ENCODE peak calls at places on chromosomes 5 and 9, in nine cellular contexts. H is astrocyte; I is NCI-H460; L is nucleus accumbens; X is GM12865; W is endothelial cell; E is foreskin fibroblast; K is LoVo; C is activated CD8-positive, alpha-beta memory T cell treated with anti-CD3 and anti-CD28 coated beads, Interleukin-2, amount 50 U/mL, for 4 hours. N is an unnamed sample.
A peak's percentile ranks its signal among the peaks of the same experiment; 100 is the strongest.

GRCh38 chr5:60843693-60844428 is at the start of gene ELOVL7:
- DNase-seq in K (peak; percentile 94), I (peak; percentile 31), X (peak; percentile 83), L (peak; percentile 68), E (peak; percentile 72), H (peak; percentile 25), C (peak; percentile 19), W (peak; percentile 64), N (no peak)

GRCh38 chr5:1769017-1769640 is 30.5 kb downstream of the MRPL36 start:
- DNase-seq in X (no peak), C (no peak), H (no peak), L (no peak), E (no peak), I (no peak), K (no peak), W (no peak), N (no peak)

GRCh38 chr5:145246961-145247744 is 588.0 kb downstream of the PRELID2 start:
- DNase-seq in W (no peak), I (no peak), X (no peak), E (peak; percentile 78), C (no peak), L (no peak), H (no peak), K (no peak), N (peak; percentile 5)

GRCh38 chr5:169408166-169408565 is 107.2 kb upstream of the SLIT3 start:
- DNase-seq in C (no peak), X (no peak), L (no peak), E (no peak), W (no peak), H (no peak), I (no peak), K (no peak), N (no peak)

GRCh38 chr9:111740739-111741138 is 54.0 kb downstream of the SHOC1 start:
- DNase-seq in K (no peak), X (no peak), L (no peak), C (no peak), W (no peak), E (no peak), I (no peak), H (no peak), N (no peak)

GRCh38 chr5:116525680-116526079 is 48.9 kb downstream of the SEMA6A start:
- DNase-seq in X (no peak), W (no peak), H (no peak), K (no peak), L (no peak), C (no peak), E (no peak), I (no peak), N (no peak)

GRCh38 chr5:173765030-173765644 is 123.0 kb upstream of the CPEB4 start:
- DNase-seq in K (no peak), H (no peak), C (no peak), L (no peak), X (no peak), I (no peak), E (no peak), W (no peak), N (no peak)

GRCh38 chr5:113162770-113163169 is 186.2 kb downstream of the DCP2 start:
- DNase-seq in K (no peak), H (peak; percentile 79), W (no peak), L (no peak), I (peak; percentile 36), X (no peak), C (no peak), E (peak; percentile 55), N (no peak)

GRCh38 chr5:149450199-149450598 is 71.1 kb upstream of the IL17B start:
- DNase-seq in I (no peak), X (no peak), C (no peak), E (peak; percentile 76), W (no peak), L (no peak), H (peak; percentile 74), K (no peak), N (no peak)

GRCh38 chr5:141084487-141084989 is 9.9 kb upstream of the PCDHB2 start:
- DNase-seq in X (peak; percentile 12), C (peak; percentile 23), E (peak; percentile 34), K (peak; percentile 2), H (peak; percentile 11), L (peak; percentile 30), I (peak; percentile 66), W (peak; percentile 66), N (peak; percentile 3)

GRCh38 chr5:165333623-165334022 is 1828.2 kb downstream of the MAT2B start:
- DNase-seq in H (peak; percentile 51), K (no peak), I (no peak), E (no peak), L (no peak), X (no peak), C (no peak), W (no peak), N (no peak)

GRCh38 chr9:97900738-97901565 is 21.3 kb downstream of the TRMO start:
- DNase-seq in H (peak; percentile 13), I (peak; percentile 46), C (no peak), X (peak; percentile 34), W (peak; percentile 23), L (no peak), E (peak; percentile 67), K (peak; percentile 61), N (no peak)

GRCh38 chr5:93246093-93246855 is 334.7 kb downstream of the NR2F1-AS1 start:
- DNase-seq in C (no peak), E (peak; percentile 45), K (no peak), H (peak; percentile 49), X (no peak), W (no peak), L (no peak), I (no peak), N (peak; percentile 79)

GRCh38 chr5:111143910-111144309 is 51.8 kb downstream of the WDR36 start:
- DNase-seq in H (peak; percentile 96), C (no peak), K (no peak), E (peak; percentile 84), X (peak; percentile 19), I (no peak), L (no peak), W (no peak), N (peak; percentile 94)

GRCh38 chr5:172082180-172082579 is 75.7 kb upstream of the FBXW11 start:
- DNase-seq in W (no peak), K (no peak), X (no peak), I (no peak), H (no peak), E (no peak), C (no peak), L (no peak), N (no peak)

GRCh38 chr9:72977670-72978069 is 24.8 kb upstream of the ALDH1A1 start:
- DNase-seq in H (no peak), L (no peak), C (no peak), W (no peak), I (no peak), E (peak; percentile 51), K (no peak), X (no peak), N (no peak)

N was measured in fibroblast of the conjunctiva.